ENCODE peak calls at places on chromosomes 16 and 17, in eight cellular contexts. L is A549, D is Peyer's patch, Q is heart left ventricle, C is uterus, K is endothelial cell of umbilical vein, J is prostate gland, A is stomach. W is an unnamed sample.

GRCh38 chr17:82810644-82811430 is 29.0 kb downstream of the ZNF750 start:
- DNase-seq in D (no peak), K (peak; percentile 42), J (no peak), A (no peak), Q (peak; percentile 17), C (no peak), L (no peak), W (no peak)

GRCh38 chr17:38434178-38434665 is 6.0 kb downstream of the ARHGAP23 start:
- DNase-seq in J (no peak), A (no peak), C (no peak), Q (no peak), D (no peak), K (no peak), L (no peak), W (no peak)

GRCh38 chr16:56938664-56939513 is 6.9 kb downstream of the HERPUD1 start:
- DNase-seq in K (no peak), J (no peak), D (no peak), Q (no peak), C (no peak), A (no peak), L (no peak), W (no peak)

GRCh38 chr17:45316271-45317112 is at the start of gene MAP3K14:
- DNase-seq in C (peak; percentile 72), L (no peak), J (peak; percentile 38), A (peak; percentile 75), K (peak; percentile 82), D (no peak), Q (peak; percentile 76), W (peak; percentile 83)

GRCh38 chr17:47917581-47917980 is 21.5 kb downstream of the SP2 start:
- DNase-seq in D (no peak), A (no peak), Q (no peak), C (no peak), J (no peak), L (no peak), K (no peak), W (no peak)

GRCh38 chr16:57239089-57239488 is 6.0 kb upstream of the ARL2BP start:
- DNase-seq in C (no peak), K (peak; percentile 36), A (no peak), L (no peak), J (no peak), Q (no peak), D (no peak), W (no peak)

GRCh38 chr16:9610727-9611126 is 519.3 kb downstream of the HAPSTR1 start:
- DNase-seq in D (no peak), K (no peak), L (no peak), A (no peak), C (no peak), J (no peak), Q (no peak), W (no peak)

GRCh38 chr16:57115148-57115503 is 22.7 kb downstream of the CPNE2 start:
- DNase-seq in A (no peak), L (no peak), D (no peak), K (no peak), Q (no peak), C (no peak), J (no peak), W (no peak)

GRCh38 chr17:71760062-71760720 is 360.6 kb upstream of the SOX9 start:
- DNase-seq in L (no peak), J (no peak), Q (no peak), K (no peak), D (no peak), C (no peak), A (no peak), W (no peak)

GRCh38 chr16:49643429-49644142 is 212.3 kb downstream of the ZNF423 start:
- DNase-seq in J (no peak), Q (no peak), D (no peak), L (no peak), K (peak; percentile 90), A (no peak), C (no peak), W (no peak)

DNA sequence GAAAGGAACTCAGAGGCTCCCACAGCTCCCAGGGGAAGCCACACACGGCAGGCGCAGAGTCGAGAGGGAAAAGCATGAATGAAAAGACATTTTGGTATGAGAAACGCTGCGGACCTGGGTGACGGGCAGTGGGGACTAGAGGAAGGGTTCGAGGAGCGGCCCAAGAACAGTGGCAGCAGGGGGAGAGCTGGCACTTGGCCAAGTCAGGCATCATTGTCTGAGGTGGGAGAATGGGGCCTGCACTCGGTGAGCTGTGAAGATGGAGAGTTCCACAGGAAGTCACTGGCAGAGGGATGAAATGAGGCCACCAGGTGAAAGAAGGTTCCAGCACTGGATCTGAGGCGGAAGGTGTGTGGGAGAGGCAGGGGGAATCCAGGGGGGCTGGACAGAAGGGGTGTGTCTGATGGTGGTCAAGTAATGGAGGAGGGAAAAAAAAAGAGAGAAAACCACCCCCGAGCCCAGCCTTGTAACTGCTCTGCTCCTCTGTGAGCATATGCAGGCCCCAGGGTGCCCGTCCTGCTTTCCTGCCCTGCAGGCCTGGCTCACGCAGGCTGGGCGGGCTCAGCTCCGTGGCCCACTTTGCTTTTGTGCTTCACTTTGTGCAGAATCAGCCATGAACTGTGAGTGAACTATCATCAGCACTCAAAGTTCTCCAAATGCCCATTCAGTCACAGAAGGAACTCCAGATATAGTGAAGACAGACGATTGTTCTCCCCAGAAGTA is 31.8 kb downstream of the TMEM204 start:
- DNase-seq in C (no peak), L (no peak), J (no peak), K (no peak), Q (no peak), A (no peak), D (no peak), W (no peak)
- TF ChIP-seq POLR2A in C (no peak), L (no peak), J (no peak), K (no peak), Q (no peak), A (no peak), D (no peak), W (no peak)

GRCh38 chr16:30995927-30996323 is 10.9 kb downstream of the HSD3B7 start:
- DNase-seq in L (no peak), A (no peak), J (no peak), Q (no peak), K (no peak), C (no peak), D (no peak), W (no peak)
- H3K27ac ChIP-seq in L (peak overlapping the region; percentile 97), A (peak overlapping the region; percentile 77), J (no peak overlapping the region), Q (no peak overlapping the region), K (no peak overlapping the region), C (peak overlapping the region; percentile 70), D (peak overlapping the region; percentile 78), W (no peak overlapping the region)

GRCh38 chr16:2531696-2532493 is 687 bp upstream of the CEMP1 start:
- DNase-seq in D (peak; percentile 99), A (peak; percentile 99), J (peak; percentile 98), L (peak; percentile 95), Q (peak; percentile 99), C (peak; percentile 98), K (peak; percentile 96), W (peak; percentile 100)
- TF ChIP-seq POLR2A in D (peak; percentile 41), A (no peak), J (peak; percentile 92), L (peak; percentile 76), Q (peak; percentile 29), C (peak; percentile 85), K (peak; percentile 93), W (peak; percentile 17)

GRCh38 chr17:74522381-74523090 is 8.7 kb downstream of the CD300LB start:
- DNase-seq in Q (no peak), L (no peak), J (no peak), D (peak; percentile 31), C (no peak), K (no peak), A (peak; percentile 22), W (no peak)
- H3K27ac ChIP-seq in Q (no peak overlapping the region), L (no peak overlapping the region), J (no peak overlapping the region), D (no peak overlapping the region), C (no peak overlapping the region), K (no peak overlapping the region), A (no peak overlapping the region), W (no peak overlapping the region)

GRCh38 chr17:34572483-34572882 is 6.9 kb upstream of the TMEM132E start:
- DNase-seq in Q (no peak), J (no peak), C (no peak), D (peak; percentile 9), K (no peak), A (no peak), L (no peak), W (no peak)
- TF ChIP-seq POLR2A in Q (no peak), J (no peak), C (no peak), D (no peak), K (no peak), A (no peak), L (no peak), W (no peak)

GRCh38 chr17:79544142-79544914 is 66.5 kb downstream of the RBFOX3 start:
- DNase-seq in D (no peak), K (no peak), J (no peak), A (no peak), Q (no peak), L (no peak), C (no peak), W (no peak)
- H3K27ac ChIP-seq in D (no peak overlapping the region), K (no peak overlapping the region), J (no peak overlapping the region), A (no peak overlapping the region), Q (no peak overlapping the region), L (peak overlapping the region; percentile 28), C (no peak overlapping the region), W (no peak overlapping the region)

GRCh38 chr17:58344047-58344790 is 7.8 kb downstream of the SUPT4H1 start:
- DNase-seq in L (no peak), Q (no peak), A (peak; percentile 53), C (no peak), K (peak; percentile 5), J (no peak), D (peak; percentile 47), W (peak; percentile 66)
- TF ChIP-seq POLR2A in L (no peak), Q (no peak), A (no peak), C (no peak), K (no peak), J (no peak), D (no peak), W (no peak)

GRCh38 chr16:61726125-61726524 is 310.1 kb downstream of the CDH8 start:
- DNase-seq in D (no peak), C (no peak), K (no peak), A (no peak), L (no peak), J (no peak), Q (no peak), W (no peak)

GRCh38 chr16:61721561-61721960 is 314.7 kb downstream of the CDH8 start:
- DNase-seq in L (no peak), D (no peak), C (no peak), J (no peak), A (no peak), K (no peak), Q (no peak), W (no peak)
- H3K27ac ChIP-seq in L (no peak overlapping the region), D (no peak overlapping the region), C (no peak overlapping the region), J (no peak overlapping the region), A (no peak overlapping the region), K (no peak overlapping the region), Q (no peak overlapping the region), W (no peak overlapping the region)

GRCh38 chr16:80802902-80803301 is 1.5 kb downstream of the CDYL2 start:
- DNase-seq in Q (no peak), L (no peak), K (no peak), D (no peak), J (no peak), A (no peak), C (no peak), W (no peak)
- TF ChIP-seq POLR2A in Q (no peak), L (no peak), K (no peak), D (no peak), J (no peak), A (no peak), C (no peak), W (no peak)

GRCh38 chr16:75997606-75998005 is 271.3 kb upstream of the CPHXL start:
- DNase-seq in K (no peak), J (no peak), A (no peak), C (no peak), D (no peak), Q (no peak), L (no peak), W (no peak)
- H3K27ac ChIP-seq in K (no peak overlapping the region), J (no peak overlapping the region), A (no peak overlapping the region), C (no peak overlapping the region), D (no peak overlapping the region), Q (no peak overlapping the region), L (no peak overlapping the region), W (no peak overlapping the region)